ENCODE peak calls at places on chromosomes 3 and 15, in five cellular contexts. P is hepatocyte; T is tibial artery; B is suprapubic skin; L is CD4-positive, CD25-positive, alpha-beta regulatory T cell. I is an unnamed sample.

GRCh38 chr15:31482122-31482922 is 155.7 kb downstream of the KLF13 start:
- DNase-seq in L (no peak), B (peak), P (no peak), T (no peak), I (no peak)

GRCh38 chr3:143348486-143349327 is 229.1 kb downstream of the CHST2 start:
- DNase-seq in T (no peak), P (no peak), L (no peak), B (no peak), I (no peak)

GRCh38 chr3:10557783-10558373 is 52.5 kb upstream of the ATP2B2 start:
- DNase-seq in B (peak), L (no peak), T (no peak), P (no peak), I (peak)

GRCh38 chr3:188296761-188297689 is 143.1 kb downstream of the LPP start:
- DNase-seq in B (no peak), L (no peak), T (peak), P (peak), I (peak)

GRCh38 chr15:33008284-33009011 is 186.1 kb downstream of the FMN1 start:
- DNase-seq in L (no peak), B (no peak), T (peak), P (no peak), I (no peak)

GRCh38 chr15:77457619-77458265 is 37.1 kb downstream of the HMG20A start:
- DNase-seq in P (no peak), L (no peak), B (no peak), T (no peak), I (no peak)

GRCh38 chr3:61663728-61664492 is 102.5 kb downstream of the PTPRG start:
- DNase-seq in B (no peak), T (no peak), L (no peak), P (peak), I (peak)

GRCh38 chr3:146184616-146185015 is 23.6 kb upstream of the PLOD2 start:
- DNase-seq in B (no peak), L (no peak), P (peak), T (no peak), I (peak)

GRCh38 chr3:71500696-71501095 is 82.8 kb downstream of the FOXP1 start:
- DNase-seq in L (no peak), B (no peak), P (no peak), T (no peak), I (no peak)

GRCh38 chr3:171458056-171458856 is 1.9 kb downstream of the TNIK start:
- DNase-seq in L (peak), T (no peak), P (no peak), B (no peak), I (no peak)

GRCh38 chr3:15319127-15319526 is 13.3 kb downstream of the SH3BP5 start:
- DNase-seq in B (no peak), T (no peak), L (no peak), P (no peak), I (no peak)
- H3K27ac ChIP-seq in B (peak), T (peak), L (no peak), P (peak), I (no peak)

GRCh38 chr15:42456971-42457370 is 34.0 kb downstream of the ZNF106 start:
- DNase-seq in T (peak), P (no peak), B (no peak), L (no peak), I (no peak)
- H3K27ac ChIP-seq in T (peak), P (peak), B (peak), L (no peak), I (no peak)

DNA sequence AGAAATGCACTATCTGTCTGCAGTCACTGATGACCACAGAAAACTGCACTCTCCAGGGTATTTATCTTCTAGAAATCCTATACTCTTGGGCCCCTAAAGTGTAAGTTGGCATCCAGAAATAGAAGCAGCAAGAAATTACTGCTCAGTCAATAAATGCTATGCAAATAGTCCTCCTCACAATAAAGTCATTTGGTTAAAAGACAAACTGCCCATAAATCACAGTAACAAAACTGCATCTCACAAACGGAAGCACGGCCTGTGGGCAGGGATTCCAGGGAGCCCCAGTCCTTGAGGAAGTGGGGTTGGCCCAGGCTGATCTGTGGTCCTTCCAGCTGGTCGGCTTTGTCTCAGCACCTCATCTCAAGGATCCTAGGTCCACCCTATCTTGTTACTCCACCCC is 29.8 kb upstream of the SPATA12 start:
- DNase-seq in L (no peak), B (no peak), T (no peak), P (no peak), I (no peak)
- H3K27ac ChIP-seq in L (no peak), B (no peak), T (no peak), P (no peak), I (no peak)

DNA sequence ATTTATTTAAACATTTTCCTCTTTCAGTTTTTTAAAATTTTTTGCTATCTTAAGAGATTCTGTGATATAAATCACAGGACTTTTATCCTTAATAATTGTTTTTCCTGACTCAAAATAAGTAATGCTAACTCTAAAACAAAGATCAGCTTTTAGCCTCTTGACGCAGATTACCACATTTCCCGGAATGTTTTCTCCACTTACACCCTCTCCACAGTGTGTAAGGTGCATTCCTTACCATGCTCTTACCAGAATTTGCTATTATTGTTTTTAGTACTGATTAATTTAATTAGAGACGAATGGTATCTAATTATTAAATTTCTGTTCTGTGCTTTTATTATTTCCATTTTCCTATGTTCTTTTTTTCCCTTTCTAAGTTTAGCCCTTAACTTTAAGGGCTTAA is 34.8 kb downstream of the GUCA1C start:
- DNase-seq in L (no peak), B (no peak), T (no peak), P (no peak), I (no peak)
- H3K27ac ChIP-seq in L (no peak), B (no peak), T (no peak), P (no peak), I (no peak)

GRCh38 chr3:65953881-65954733 is 84.6 kb downstream of the MAGI1 start:
- DNase-seq in L (no peak), B (no peak), P (peak), T (no peak), I (no peak)

GRCh38 chr3:65951836-65952505 is 86.7 kb downstream of the MAGI1 start:
- DNase-seq in L (no peak), P (no peak), B (no peak), T (no peak), I (no peak)

GRCh38 chr3:65950340-65951326 is 88.1 kb downstream of the MAGI1 start:
- DNase-seq in L (no peak), B (no peak), T (no peak), P (no peak), I (no peak)

GRCh38 chr3:65953301-65953812 is 85.4 kb downstream of the MAGI1 start:
- DNase-seq in L (no peak), B (peak), P (peak), T (peak), I (no peak)

DNA sequence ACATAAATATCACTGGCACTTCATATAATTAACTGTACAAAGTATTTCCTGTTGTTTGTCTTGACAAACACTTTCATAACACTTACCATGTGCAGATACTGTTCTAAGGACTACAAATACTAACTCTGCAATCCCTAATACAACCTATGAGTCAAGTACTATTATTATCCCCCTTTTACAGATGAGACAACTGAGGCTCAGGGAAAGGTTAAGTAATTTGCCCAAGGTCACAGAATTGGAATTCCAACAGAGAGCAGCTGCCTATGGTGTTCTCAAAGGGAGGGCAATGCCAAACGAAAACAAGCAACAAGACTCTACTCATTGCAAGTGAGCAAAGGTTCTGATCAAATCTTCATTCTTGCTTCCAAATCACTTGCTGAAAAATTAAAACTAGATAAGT is 85.9 kb downstream of the MAGI1 start:
- DNase-seq in B (no peak), P (no peak), T (no peak), L (no peak), I (no peak)
- H3K27ac ChIP-seq in B (peak), P (peak), T (peak), L (no peak), I (no peak)

I was measured in RWPE1.